ENCODE peak calls at places on chromosome 3, in eight cellular contexts. S is AG08396, W is foreskin fibroblast, I is GM04503, A is amniotic stem cell, Z is T follicular helper cell, U is MM.1S, G is AG10803. X is an unnamed sample.

GRCh38 chr3:128217702-128218475 is 64.6 kb downstream of the EEFSEC start:
- DNase-seq in S (no peak), W (no peak), I (no peak), A (no peak), Z (no peak), U (peak; percentile 74), G (peak; percentile 48), X (no peak)

GRCh38 chr3:3071136-3071535 is 39.0 kb downstream of the IL5RA start:
- DNase-seq in S (no peak), W (no peak), I (no peak), A (no peak), Z (no peak), U (no peak), G (no peak), X (no peak)

GRCh38 chr3:72614394-72615074 is 233.7 kb downstream of the SHQ1 start:
- DNase-seq in S (no peak), W (no peak), I (no peak), A (no peak), Z (no peak), U (no peak), G (no peak), X (no peak)

GRCh38 chr3:189295089-189295488 is 123.3 kb downstream of the TPRG1 start:
- DNase-seq in S (no peak), W (no peak), I (no peak), A (no peak), Z (no peak), U (no peak), G (no peak), X (no peak)

GRCh38 chr3:55692295-55692957 is 205.3 kb upstream of the WNT5A start:
- DNase-seq in S (no peak), W (no peak), I (no peak), A (no peak), Z (no peak), U (no peak), G (no peak), X (no peak)

GRCh38 chr3:52297242-52298146 is 9.9 kb downstream of the GLYCTK start:
- DNase-seq in S (no peak), W (no peak), I (no peak), A (no peak), Z (no peak), U (no peak), G (no peak), X (no peak)

GRCh38 chr3:178690571-178690970 is 154.3 kb downstream of the KCNMB2 start:
- DNase-seq in S (no peak), W (no peak), I (no peak), A (no peak), Z (no peak), U (peak; percentile 36), G (no peak), X (no peak)

GRCh38 chr3:106251160-106251892 is 382.5 kb upstream of the CBLB start:
- DNase-seq in S (no peak), W (no peak), I (no peak), A (no peak), Z (no peak), U (no peak), G (no peak), X (no peak)

GRCh38 chr3:49020335-49021212 is 1.3 kb upstream of the NDUFAF3 start:
- DNase-seq in S (peak; percentile 29), W (peak; percentile 60), I (no peak), A (no peak), Z (no peak), U (peak; percentile 55), G (no peak), X (no peak)

GRCh38 chr3:24923565-24923964 is 428.9 kb upstream of the THRB start:
- DNase-seq in S (no peak), W (no peak), I (no peak), A (no peak), Z (no peak), U (no peak), G (no peak), X (no peak)

GRCh38 chr3:128432898-128433629 is 33.6 kb downstream of the DNAJB8 start:
- DNase-seq in S (peak; percentile 53), W (no peak), I (no peak), A (no peak), Z (no peak), U (no peak), G (no peak), X (no peak)